ENCODE peak calls at places on chromosomes 1 and 21, in four cellular contexts. A is SJSA1, B is globus pallidus, C is NCI-H460. L is an unnamed sample.
A peak's percentile ranks its signal among the peaks of the same experiment; 100 is the strongest.

GRCh38 chr1:26281091-26281958 is 1.4 kb downstream of the SH3BGRL3 start:
- DNase-seq in A (no peak), B (no peak), C (no peak), L (no peak)

GRCh38 chr1:155012052-155012546 is 9.5 kb downstream of the ZBTB7B start:
- DNase-seq in A (no peak), B (peak; percentile 87), C (peak; percentile 59), L (peak; percentile 70)

GRCh38 chr1:225848044-225848955 is 33.9 kb downstream of the TMEM63A start:
- DNase-seq in A (no peak), B (peak; percentile 94), C (no peak), L (no peak)

GRCh38 chr1:54253480-54253879 is 53.5 kb downstream of the MRPL37 start:
- DNase-seq in A (peak; percentile 92), B (no peak), C (no peak), L (no peak)

GRCh38 chr1:37353871-37354270 is 120.5 kb upstream of the ZC3H12A start:
- DNase-seq in A (no peak), B (no peak), C (no peak), L (no peak)

GRCh38 chr1:61004269-61005003 is 77.9 kb upstream of the NFIA start:
- DNase-seq in A (no peak), B (no peak), C (no peak), L (no peak)

GRCh38 chr1:203507227-203507626 is 13.3 kb downstream of the OPTC start:
- DNase-seq in A (no peak), B (no peak), C (no peak), L (no peak)

GRCh38 chr1:185467125-185467524 is 150.1 kb upstream of the IVNS1ABP start:
- DNase-seq in A (no peak), B (no peak), C (no peak), L (no peak)

GRCh38 chr21:28521932-28522826 is 470.5 kb downstream of the LTN1 start:
- DNase-seq in A (no peak), B (no peak), C (no peak), L (peak; percentile 35)

GRCh38 chr1:44784094-44785026 is 3.6 kb downstream of the BEST4 start:
- DNase-seq in A (no peak), B (no peak), C (no peak), L (peak; percentile 80)

GRCh38 chr1:53893999-53894636 is at the start of gene DIO1:
- DNase-seq in A (no peak), B (no peak), C (no peak), L (no peak)

GRCh38 chr1:157199421-157199755 is 61.2 kb upstream of the ETV3 start:
- DNase-seq in A (no peak), B (no peak), C (no peak), L (no peak)

GRCh38 chr1:223759273-223759672 is 46.9 kb downstream of the CAPN2 start:
- DNase-seq in A (no peak), B (no peak), C (no peak), L (no peak)

GRCh38 chr1:229109320-229109761 is 161.6 kb upstream of the RAB4A start:
- DNase-seq in A (no peak), B (peak; percentile 57), C (no peak), L (no peak)

GRCh38 chr1:236400061-236400638 is 6.1 kb downstream of the EDARADD start:
- DNase-seq in A (no peak), B (no peak), C (no peak), L (no peak)

L was measured in cerebellar cortex.